ENCODE peak calls at places on chromosomes 4 and X, in six cellular contexts. One of them, this sample, is unnamed.

GRCh38 chr4:139440971-139441370 is 12.9 kb upstream of the RAB33B start:
- DNase-seq in lower lobe of right lung: no peak
- DNase-seq in renal cortical epithelial cell: no peak
- DNase-seq in CD4-positive, alpha-beta memory T cell: no peak
- DNase-seq in right cardiac atrium: no peak
- DNase-seq in left ventricle myocardium inferior: no peak
- DNase-seq in this sample: no peak

GRCh38 chrX:145826466-145826865 is 8.8 kb downstream of the SLITRK2 start:
- DNase-seq in left ventricle myocardium inferior: no peak
- DNase-seq in renal cortical epithelial cell: no peak
- DNase-seq in CD4-positive, alpha-beta memory T cell: no peak
- DNase-seq in right cardiac atrium: no peak
- DNase-seq in lower lobe of right lung: no peak
- DNase-seq in this sample: no peak

GRCh38 chr4:70734168-70734954 is 12.6 kb downstream of the RUFY3 start:
- DNase-seq in CD4-positive, alpha-beta memory T cell: peak; percentile 73
- DNase-seq in lower lobe of right lung: no peak
- DNase-seq in right cardiac atrium: no peak
- DNase-seq in left ventricle myocardium inferior: no peak
- DNase-seq in renal cortical epithelial cell: peak; percentile 87
- DNase-seq in this sample: peak; percentile 32

GRCh38 chrX:153551135-153551534 is 33.7 kb downstream of the ATP2B3 start:
- DNase-seq in lower lobe of right lung: no peak
- DNase-seq in left ventricle myocardium inferior: no peak
- DNase-seq in right cardiac atrium: no peak
- DNase-seq in renal cortical epithelial cell: peak; percentile 0
- DNase-seq in CD4-positive, alpha-beta memory T cell: no peak
- DNase-seq in this sample: no peak

GRCh38 chr4:104728380-104729122 is 233.9 kb upstream of the CXXC4 start:
- DNase-seq in renal cortical epithelial cell: peak; percentile 99
- DNase-seq in lower lobe of right lung: no peak
- DNase-seq in right cardiac atrium: no peak
- DNase-seq in left ventricle myocardium inferior: no peak
- DNase-seq in CD4-positive, alpha-beta memory T cell: no peak
- DNase-seq in this sample: no peak

GRCh38 chrX:8084023-8084422 is 87.0 kb downstream of the VCX2 start:
- DNase-seq in left ventricle myocardium inferior: no peak
- DNase-seq in CD4-positive, alpha-beta memory T cell: no peak
- DNase-seq in lower lobe of right lung: no peak
- DNase-seq in right cardiac atrium: no peak
- DNase-seq in renal cortical epithelial cell: peak; percentile 0
- DNase-seq in this sample: no peak

GRCh38 chrX:63855896-63856295 is 70.9 kb upstream of the ARHGEF9 start:
- DNase-seq in renal cortical epithelial cell: no peak
- DNase-seq in left ventricle myocardium inferior: no peak
- DNase-seq in lower lobe of right lung: no peak
- DNase-seq in right cardiac atrium: no peak
- DNase-seq in CD4-positive, alpha-beta memory T cell: no peak
- DNase-seq in this sample: no peak

GRCh38 chr4:42420120-42420519 is 22.8 kb downstream of the SHISA3 start:
- DNase-seq in CD4-positive, alpha-beta memory T cell: no peak
- DNase-seq in lower lobe of right lung: no peak
- DNase-seq in left ventricle myocardium inferior: no peak
- DNase-seq in renal cortical epithelial cell: peak; percentile 69
- DNase-seq in right cardiac atrium: no peak
- DNase-seq in this sample: no peak

GRCh38 chr4:74223801-74224200 is 65.9 kb downstream of the MTHFD2L start:
- DNase-seq in lower lobe of right lung: no peak
- DNase-seq in CD4-positive, alpha-beta memory T cell: no peak
- DNase-seq in right cardiac atrium: no peak
- DNase-seq in renal cortical epithelial cell: peak; percentile 71
- DNase-seq in left ventricle myocardium inferior: no peak
- DNase-seq in this sample: no peak

GRCh38 chr4:33060873-33061542 is 2340.8 kb downstream of the PCDH7 start:
- DNase-seq in left ventricle myocardium inferior: no peak
- DNase-seq in CD4-positive, alpha-beta memory T cell: no peak
- DNase-seq in lower lobe of right lung: no peak
- DNase-seq in renal cortical epithelial cell: peak; percentile 53
- DNase-seq in right cardiac atrium: peak; percentile 48
- DNase-seq in this sample: no peak

GRCh38 chrX:123803331-123803983 is 56.4 kb upstream of the XIAP start:
- DNase-seq in right cardiac atrium: peak; percentile 25
- DNase-seq in CD4-positive, alpha-beta memory T cell: peak; percentile 56
- DNase-seq in renal cortical epithelial cell: peak; percentile 84
- DNase-seq in left ventricle myocardium inferior: no peak
- DNase-seq in lower lobe of right lung: no peak
- DNase-seq in this sample: peak; percentile 10